ENCODE peak calls at places on chromosome X, in ten cellular contexts. R is skeletal muscle cell; C is activated CD8-positive, alpha-beta memory T cell treated with anti-CD3 and anti-CD28 coated beads for 48 hours; Q is left ventricle myocardium inferior; S is stimulated activated CD4-positive, alpha-beta T cell treated with anti-CD3 and anti-CD28 coated beads, TNF-alpha, amount 100 ng/mL, for 24 hours; H is H4; U is T-helper 2 cell; D is HCEC 1CT; B is AG04450; V is SK-N-MC. G is an unnamed sample.

GRCh38 chrX:48975541-48975940 is 3.9 kb upstream of the KCND1 start:
- DNase-seq in R (no peak), S (no peak), D (no peak), Q (no peak), V (no peak), C (no peak), H (no peak), B (no peak), U (no peak), G (no peak)

GRCh38 chrX:17822351-17822750 is 38.7 kb downstream of the RAI2 start:
- DNase-seq in C (no peak), D (peak), S (no peak), U (no peak), R (no peak), V (no peak), H (no peak), Q (no peak), B (no peak), G (peak)

GRCh38 chrX:96979766-96980165 is 96.1 kb downstream of the RPA4 start:
- DNase-seq in Q (no peak), S (no peak), V (no peak), B (no peak), C (no peak), D (no peak), R (no peak), H (no peak), U (no peak), G (no peak)

GRCh38 chrX:153400146-153401132 is 711 bp downstream of the PNMA6E start:
- DNase-seq in U (peak), H (peak), R (no peak), V (no peak), S (peak), D (peak), C (peak), Q (no peak), B (no peak), G (no peak)

GRCh38 chrX:114842181-114842580 is 175.2 kb downstream of the IL13RA2 start:
- DNase-seq in Q (no peak), S (no peak), H (no peak), D (no peak), U (no peak), V (no peak), B (no peak), C (no peak), R (no peak), G (peak)

GRCh38 chrX:123731987-123732678 is 719 bp downstream of the THOC2 start:
- DNase-seq in V (no peak), H (no peak), D (peak), B (no peak), S (no peak), R (no peak), Q (no peak), C (no peak), U (no peak), G (no peak)

GRCh38 chrX:75623535-75623934 is 100.7 kb upstream of the ZDHHC15 start:
- DNase-seq in Q (no peak), D (no peak), U (no peak), R (no peak), S (no peak), V (no peak), C (no peak), B (no peak), H (no peak), G (no peak)

GRCh38 chrX:153722704-153723350 is 1.4 kb downstream of the BCAP31 start:
- DNase-seq in S (no peak), V (no peak), D (no peak), H (no peak), Q (no peak), U (no peak), R (no peak), B (no peak), C (no peak), G (no peak)

GRCh38 chrX:129983575-129984131 is 1.2 kb downstream of the BCORL1 start:
- DNase-seq in C (no peak), Q (no peak), R (no peak), U (no peak), B (no peak), H (no peak), V (no peak), S (no peak), D (no peak), G (no peak)

GRCh38 chrX:1483843-1484637 is 31.3 kb upstream of the ASMTL start:
- DNase-seq in S (no peak), R (no peak), C (no peak), D (no peak), U (no peak), Q (no peak), H (no peak), B (no peak), V (no peak), G (no peak)

GRCh38 chrX:53080628-53081580 is 1.3 kb upstream of the TSPYL2 start:
- DNase-seq in U (peak), Q (no peak), D (peak), R (no peak), V (no peak), H (no peak), B (no peak), S (no peak), C (no peak), G (no peak)

GRCh38 chrX:50167366-50167765 is 33.4 kb downstream of the AKAP4 start:
- DNase-seq in U (no peak), C (no peak), R (no peak), D (no peak), S (no peak), B (no peak), V (no peak), H (no peak), Q (no peak), G (no peak)

GRCh38 chrX:31279359-31279758 is 207.5 kb upstream of the FTHL17 start:
- DNase-seq in U (no peak), Q (no peak), D (peak), S (no peak), R (peak), V (no peak), C (no peak), H (peak), B (no peak), G (no peak)

GRCh38 chrX:19810809-19811208 is 76.6 kb downstream of the SH3KBP1 start:
- DNase-seq in U (no peak), R (peak), B (no peak), V (no peak), C (no peak), H (peak), D (peak), S (no peak), Q (no peak), G (peak)

GRCh38 chrX:107119281-107119680 is 659 bp upstream of the RBM41 start:
- DNase-seq in V (no peak), Q (no peak), S (no peak), U (no peak), B (no peak), C (no peak), R (no peak), H (no peak), D (no peak), G (no peak)

GRCh38 chrX:108126661-108127060 is 35.1 kb downstream of the ATG4A start:
- DNase-seq in S (no peak), C (no peak), U (no peak), H (no peak), V (no peak), R (no peak), B (no peak), D (no peak), Q (no peak), G (no peak)

GRCh38 chrX:31302573-31303075 is 230.8 kb upstream of the FTHL17 start:
- DNase-seq in D (no peak), S (no peak), C (no peak), V (no peak), U (no peak), Q (no peak), H (no peak), B (no peak), R (no peak), G (no peak)

GRCh38 chrX:43973249-43973672 is at the start of gene NDP:
- DNase-seq in D (peak), H (no peak), R (no peak), Q (no peak), C (no peak), U (no peak), S (no peak), B (no peak), V (no peak), G (no peak)

GRCh38 chrX:14362731-14363130 is 166.6 kb upstream of the GLRA2 start:
- DNase-seq in R (no peak), B (no peak), H (no peak), U (no peak), S (no peak), D (no peak), V (no peak), Q (no peak), C (no peak), G (peak)

GRCh38 chrX:71996826-71997225 is 86.2 kb downstream of the NHSL2 start:
- DNase-seq in U (no peak), V (no peak), H (no peak), D (no peak), C (no peak), Q (peak), S (no peak), R (no peak), B (no peak), G (peak)

GRCh38 chrX:153411988-153412574 is 809 bp downstream of the ZFP92 start:
- DNase-seq in R (no peak), Q (no peak), H (no peak), D (no peak), S (no peak), U (no peak), B (no peak), V (no peak), C (no peak), G (no peak)

GRCh38 chrX:121245763-121246162 is 198.4 kb downstream of the GLUD2 start:
- DNase-seq in Q (no peak), C (no peak), S (no peak), R (no peak), V (no peak), B (no peak), H (no peak), D (no peak), U (no peak), G (no peak)

GRCh38 chrX:39857780-39858179 is 240.0 kb downstream of the BCOR start:
- DNase-seq in R (no peak), S (no peak), B (no peak), H (peak), C (no peak), Q (no peak), D (no peak), V (no peak), U (no peak), G (no peak)

GRCh38 chrX:126820700-126821420 is 1.3 kb downstream of the PRR32 start:
- DNase-seq in R (no peak), S (no peak), U (no peak), Q (peak), H (no peak), B (no peak), D (no peak), V (no peak), C (no peak), G (no peak)

GRCh38 chrX:23898412-23898959 is 9.3 kb downstream of the APOO start:
- DNase-seq in U (no peak), V (no peak), H (peak), C (no peak), Q (no peak), R (no peak), D (peak), B (no peak), S (no peak), G (peak)

G was measured in AG10803.